ENCODE peak calls at places on chromosomes 11 and 22, in eight cellular contexts. J, P, S, K, W, E, I and R are unnamed samples.
A peak's percentile ranks its signal among the peaks of the same experiment; 100 is the strongest.

GRCh38 chr11:35065566-35065965 is 73.4 kb upstream of the CD44 start:
- DNase-seq in S (no peak), E (no peak), K (no peak), J (peak; percentile 65), W (no peak), I (no peak), P (peak; percentile 59), R (no peak)

GRCh38 chr11:128868851-128869671 is 2.0 kb upstream of the KCNJ1 start:
- DNase-seq in E (no peak), S (no peak), K (no peak), W (no peak), I (no peak), P (no peak), J (no peak), R (no peak)

GRCh38 chr11:6864436-6864835 is 1.6 kb downstream of the OR10A2 start:
- DNase-seq in J (no peak), W (no peak), K (no peak), P (peak; percentile 58), E (no peak), I (no peak), S (no peak), R (no peak)

GRCh38 chr11:57798905-57799559 is 37.4 kb downstream of the CTNND1 start:
- DNase-seq in I (no peak), E (peak; percentile 58), S (no peak), W (peak; percentile 68), P (peak; percentile 52), J (peak; percentile 68), K (peak; percentile 85), R (peak; percentile 55)

GRCh38 chr11:112085822-112086421 is 634 bp downstream of the TIMM8B start:
- DNase-seq in K (peak; percentile 37), I (peak; percentile 30), E (no peak), P (peak; percentile 17), W (peak; percentile 11), S (peak; percentile 13), J (no peak), R (no peak)

GRCh38 chr11:94100253-94100652 is 28.4 kb upstream of the PANX1 start:
- DNase-seq in J (no peak), S (no peak), P (no peak), W (no peak), I (no peak), E (no peak), K (no peak), R (no peak)

GRCh38 chr22:23530766-23531282 is 49.3 kb downstream of the IGLL1 start:
- DNase-seq in W (no peak), K (no peak), J (no peak), E (peak; percentile 8), S (no peak), I (peak; percentile 17), P (no peak), R (no peak)

GRCh38 chr11:36389811-36390210 is 93.7 kb downstream of the PRR5L start:
- DNase-seq in S (no peak), K (no peak), W (no peak), J (no peak), E (no peak), I (no peak), P (peak; percentile 25), R (no peak)

GRCh38 chr22:49368976-49369725 is 458.5 kb downstream of the BRD1 start:
- DNase-seq in W (peak; percentile 5), K (no peak), E (no peak), S (no peak), I (no peak), J (no peak), P (no peak), R (no peak)

GRCh38 chr22:27115816-27116256 is 458.4 kb downstream of the MIAT start:
- DNase-seq in K (no peak), I (no peak), J (peak; percentile 96), W (peak; percentile 60), S (no peak), P (peak; percentile 87), E (no peak), R (no peak)

DNA sequence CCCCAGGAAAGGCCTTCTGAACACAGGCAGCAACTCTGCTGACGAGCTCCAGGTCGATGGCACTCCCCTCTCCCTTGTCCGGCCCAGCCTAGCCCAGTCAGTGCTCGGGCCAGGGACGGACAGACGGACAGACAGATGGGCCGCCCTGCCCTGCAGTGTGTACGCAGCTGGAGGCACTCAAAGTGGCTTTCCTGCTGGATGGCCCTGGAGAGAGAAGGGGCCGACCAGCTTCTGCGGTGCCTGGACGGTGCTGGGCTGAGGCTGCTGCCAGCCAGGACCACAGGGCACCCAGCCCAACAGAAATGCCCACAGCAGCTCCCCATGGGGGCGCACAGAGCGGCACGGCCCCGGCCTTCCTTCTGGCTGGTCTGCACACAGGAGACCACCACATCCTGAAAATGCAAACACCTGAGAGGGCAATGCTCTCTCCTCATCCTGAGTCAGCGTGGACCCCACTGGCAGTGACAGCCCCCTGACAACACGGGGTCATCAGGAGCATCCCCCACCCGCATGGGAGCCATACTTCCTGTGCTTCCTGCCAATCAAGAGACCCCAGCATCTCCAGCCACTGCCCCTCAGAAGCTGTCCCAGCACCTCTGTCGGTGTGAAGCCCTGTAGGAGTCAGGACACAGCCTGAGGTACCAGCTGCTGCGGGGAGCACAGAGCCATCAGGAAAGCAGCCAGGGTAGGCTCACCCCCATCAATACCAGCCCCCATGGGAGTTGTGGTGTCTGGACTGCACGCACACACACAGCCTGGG is 692 bp upstream of the MOB2 start:
- DNase-seq in K (no peak), J (no peak), S (no peak), I (no peak), P (no peak), E (peak; percentile 22), W (no peak), R (no peak)
- H3K4me1 ChIP-seq in K (peaks cover 57% of the 10 kb centered on the region), J (peaks cover 3% of the 10 kb centered on the region), S (peaks cover 77% of the 10 kb centered on the region), I (peaks cover 40% of the 10 kb centered on the region), P (peaks cover 2% of the 10 kb centered on the region), E (peaks cover 71% of the 10 kb centered on the region), W (peaks cover 39% of the 10 kb centered on the region), R (peaks cover 82% of the 10 kb centered on the region)

GRCh38 chr11:84990141-84990540 is 637.0 kb downstream of the DLG2 start:
- DNase-seq in P (no peak), W (no peak), J (no peak), E (no peak), S (no peak), I (no peak), K (no peak), R (no peak)

DNA sequence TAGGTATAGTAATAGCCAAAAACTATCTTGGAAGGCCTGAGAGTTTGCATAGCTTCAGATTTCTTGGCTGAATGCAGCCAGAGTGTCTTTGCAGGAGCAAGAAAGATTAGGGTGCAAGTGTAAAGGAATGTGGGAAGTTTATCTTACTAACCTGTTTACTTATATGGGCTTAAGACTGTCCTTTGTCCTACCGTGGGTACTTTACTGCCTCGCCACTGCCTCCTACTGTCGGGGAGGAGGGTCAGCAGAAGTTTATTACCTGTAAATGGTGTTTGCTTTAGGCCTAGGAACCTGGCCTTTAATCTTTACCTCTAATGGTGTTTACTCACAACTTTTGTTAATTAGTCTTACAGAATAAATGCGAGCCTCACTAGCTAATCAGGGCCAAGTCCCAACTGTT is 633.8 kb downstream of the DLG2 start:
- DNase-seq in J (no peak), P (no peak), E (no peak), W (no peak), S (no peak), I (no peak), K (peak; percentile 11), R (no peak)
- TF ChIP-seq CTCF in J (peak; percentile 10), P (peak; percentile 24), E (no peak), W (no peak), S (no peak), I (no peak), K (peak; percentile 19), R (no peak)

GRCh38 chr22:21975854-21976345 is 6.7 kb downstream of the TOP3B start:
- DNase-seq in K (no peak), S (no peak), P (no peak), E (no peak), J (no peak), I (no peak), W (no peak), R (no peak)
- H3K4me3 ChIP-seq in K (no peak overlapping the region), S (no peak overlapping the region), P (no peak overlapping the region), E (no peak overlapping the region), J (no peak overlapping the region), I (no peak overlapping the region), W (no peak overlapping the region), R (no peak overlapping the region)

GRCh38 chr22:25750569-25751173 is 8.7 kb downstream of the MYO18B start:
- DNase-seq in J (peak; percentile 31), K (no peak), I (no peak), W (no peak), P (no peak), E (no peak), S (peak; percentile 52), R (no peak)

GRCh38 chr22:25751174-25751581 is 9.2 kb downstream of the MYO18B start:
- DNase-seq in W (no peak), E (no peak), P (no peak), I (no peak), J (no peak), K (no peak), S (no peak), R (no peak)

GRCh38 chr22:25748140-25748539 is 6.2 kb downstream of the MYO18B start:
- DNase-seq in I (no peak), W (no peak), S (no peak), K (no peak), E (no peak), J (no peak), P (no peak), R (no peak)

GRCh38 chr22:25748704-25749103 is 6.7 kb downstream of the MYO18B start:
- DNase-seq in W (no peak), K (peak; percentile 69), P (no peak), J (no peak), E (no peak), I (no peak), S (no peak), R (no peak)

GRCh38 chr22:25749420-25750169 is 7.6 kb downstream of the MYO18B start:
- DNase-seq in S (no peak), W (no peak), E (no peak), P (no peak), I (no peak), J (peak; percentile 16), K (no peak), R (no peak)
- H3K4me1 ChIP-seq in S (peaks cover 88% of the 10 kb centered on the region), W (no peaks in the 10 kb centered on the region), E (peaks cover 32% of the 10 kb centered on the region), P (peaks cover 4% of the 10 kb centered on the region), I (no peaks in the 10 kb centered on the region), J (peaks cover 22% of the 10 kb centered on the region), K (no peaks in the 10 kb centered on the region), R (peaks cover 81% of the 10 kb centered on the region)

DNA sequence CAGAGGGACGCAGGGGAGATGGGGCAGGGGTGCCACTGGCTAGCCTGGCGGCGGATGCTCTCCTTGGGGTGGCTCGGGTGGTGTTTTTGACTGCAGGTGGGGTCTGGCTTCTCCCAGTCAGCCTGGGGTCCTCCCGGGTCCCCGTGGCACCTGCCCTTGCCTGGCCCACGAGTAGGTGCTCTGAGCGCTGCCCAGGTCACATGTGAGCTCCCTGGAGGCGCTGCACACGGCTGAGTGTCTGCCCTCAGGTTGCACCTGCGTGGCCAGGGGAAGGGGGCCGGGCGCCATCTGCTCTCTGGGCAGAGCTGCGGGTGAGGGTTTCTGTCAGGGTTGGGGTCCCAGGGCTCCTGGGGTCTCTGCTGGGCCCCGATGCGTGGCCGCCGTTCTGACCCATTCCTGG is 5.2 kb downstream of the TSPAN4 start:
- DNase-seq in P (no peak), I (no peak), K (no peak), S (no peak), E (no peak), W (no peak), J (no peak), R (no peak)
- TF ChIP-seq CTCF in P (no peak), I (no peak), K (no peak), S (no peak), E (no peak), W (no peak), J (no peak), R (no peak)